ENCODE peak calls at places on chromosomes 7 and 10, in six cellular contexts. One of them, this sample, is unnamed.

GRCh38 chr7:102140952-102141370 is 145.7 kb upstream of the SH2B2 start:
- DNase-seq in lower leg skin: no peak
- DNase-seq in NCI-H774: no peak
- DNase-seq in neuronal stem cell: no peak
- DNase-seq in G401: no peak
- DNase-seq in NCI-H1105 treated with DMSO at 0.1 percent for 48 hours: no peak
- DNase-seq in this sample: no peak

GRCh38 chr10:60848126-60848525 is 69.8 kb downstream of the CDK1 start:
- DNase-seq in lower leg skin: no peak
- DNase-seq in NCI-H774: no peak
- DNase-seq in neuronal stem cell: no peak
- DNase-seq in G401: no peak
- DNase-seq in NCI-H1105 treated with DMSO at 0.1 percent for 48 hours: no peak
- DNase-seq in this sample: peak

GRCh38 chr7:47709451-47709850 is 127.5 kb upstream of the TNS3 start:
- DNase-seq in lower leg skin: no peak
- DNase-seq in NCI-H774: no peak
- DNase-seq in neuronal stem cell: no peak
- DNase-seq in G401: no peak
- DNase-seq in NCI-H1105 treated with DMSO at 0.1 percent for 48 hours: no peak
- DNase-seq in this sample: no peak

GRCh38 chr10:61124748-61125147 is 180.8 kb upstream of the RHOBTB1 start:
- DNase-seq in lower leg skin: no peak
- DNase-seq in NCI-H774: no peak
- DNase-seq in neuronal stem cell: no peak
- DNase-seq in G401: no peak
- DNase-seq in NCI-H1105 treated with DMSO at 0.1 percent for 48 hours: no peak
- DNase-seq in this sample: no peak

GRCh38 chr10:119871881-119872609 is 598 bp downstream of the MCMBP start:
- DNase-seq in lower leg skin: peak
- DNase-seq in NCI-H774: peak
- DNase-seq in neuronal stem cell: peak
- DNase-seq in G401: peak
- DNase-seq in NCI-H1105 treated with DMSO at 0.1 percent for 48 hours: peak
- DNase-seq in this sample: no peak

GRCh38 chr7:90225601-90226000 is 14.1 kb downstream of the STEAP2 start:
- DNase-seq in lower leg skin: no peak
- DNase-seq in NCI-H774: no peak
- DNase-seq in neuronal stem cell: no peak
- DNase-seq in G401: no peak
- DNase-seq in NCI-H1105 treated with DMSO at 0.1 percent for 48 hours: no peak
- DNase-seq in this sample: no peak

GRCh38 chr7:39948375-39948774 is 1.7 kb upstream of the CDK13 start:
- DNase-seq in lower leg skin: no peak
- DNase-seq in NCI-H774: no peak
- DNase-seq in neuronal stem cell: no peak
- DNase-seq in G401: no peak
- DNase-seq in NCI-H1105 treated with DMSO at 0.1 percent for 48 hours: no peak
- DNase-seq in this sample: no peak

GRCh38 chr7:4164556-4164955 is 517.5 kb upstream of the FOXK1 start:
- DNase-seq in lower leg skin: no peak
- DNase-seq in NCI-H774: no peak
- DNase-seq in neuronal stem cell: no peak
- DNase-seq in G401: no peak
- DNase-seq in NCI-H1105 treated with DMSO at 0.1 percent for 48 hours: no peak
- DNase-seq in this sample: no peak

GRCh38 chr7:23600251-23600650 is 3.1 kb downstream of the CCDC126 start:
- DNase-seq in lower leg skin: no peak
- DNase-seq in NCI-H774: no peak
- DNase-seq in neuronal stem cell: no peak
- DNase-seq in G401: no peak
- DNase-seq in NCI-H1105 treated with DMSO at 0.1 percent for 48 hours: no peak
- DNase-seq in this sample: peak

GRCh38 chr7:131774419-131775220 is 218.2 kb upstream of the PODXL start:
- DNase-seq in lower leg skin: no peak
- DNase-seq in NCI-H774: no peak
- DNase-seq in neuronal stem cell: no peak
- DNase-seq in G401: no peak
- DNase-seq in NCI-H1105 treated with DMSO at 0.1 percent for 48 hours: peak
- DNase-seq in this sample: no peak

GRCh38 chr10:59562126-59562525 is 147.5 kb downstream of the SLC16A9 start:
- DNase-seq in lower leg skin: no peak
- DNase-seq in NCI-H774: no peak
- DNase-seq in neuronal stem cell: no peak
- DNase-seq in G401: no peak
- DNase-seq in NCI-H1105 treated with DMSO at 0.1 percent for 48 hours: no peak
- DNase-seq in this sample: no peak

GRCh38 chr7:84799131-84799530 is 387.7 kb downstream of the SEMA3D start:
- DNase-seq in lower leg skin: no peak
- DNase-seq in NCI-H774: no peak
- DNase-seq in neuronal stem cell: no peak
- DNase-seq in G401: no peak
- DNase-seq in NCI-H1105 treated with DMSO at 0.1 percent for 48 hours: no peak
- DNase-seq in this sample: no peak

GRCh38 chr7:149801816-149802215 is 28.4 kb upstream of the ZNF467 start:
- DNase-seq in lower leg skin: no peak
- DNase-seq in NCI-H774: no peak
- DNase-seq in neuronal stem cell: no peak
- DNase-seq in G401: no peak
- DNase-seq in NCI-H1105 treated with DMSO at 0.1 percent for 48 hours: no peak
- DNase-seq in this sample: no peak

GRCh38 chr10:89887830-89888229 is 186.4 kb downstream of the KIF20B start:
- DNase-seq in lower leg skin: no peak
- DNase-seq in NCI-H774: no peak
- DNase-seq in neuronal stem cell: no peak
- DNase-seq in G401: no peak
- DNase-seq in NCI-H1105 treated with DMSO at 0.1 percent for 48 hours: no peak
- DNase-seq in this sample: peak

GRCh38 chr10:69392481-69393000 is 24.2 kb downstream of the TACR2 start:
- DNase-seq in lower leg skin: peak
- DNase-seq in NCI-H774: peak
- DNase-seq in neuronal stem cell: peak
- DNase-seq in G401: peak
- DNase-seq in NCI-H1105 treated with DMSO at 0.1 percent for 48 hours: peak
- DNase-seq in this sample: no peak

GRCh38 chr7:155862516-155863257 is 50.4 kb upstream of the SHH start:
- DNase-seq in lower leg skin: peak
- DNase-seq in NCI-H774: no peak
- DNase-seq in neuronal stem cell: no peak
- DNase-seq in G401: no peak
- DNase-seq in NCI-H1105 treated with DMSO at 0.1 percent for 48 hours: no peak
- DNase-seq in this sample: no peak

GRCh38 chr10:68826764-68827591 is at the start of gene STOX1:
- DNase-seq in lower leg skin: peak
- DNase-seq in NCI-H774: peak
- DNase-seq in neuronal stem cell: peak
- DNase-seq in G401: peak
- DNase-seq in NCI-H1105 treated with DMSO at 0.1 percent for 48 hours: peak
- DNase-seq in this sample: peak

GRCh38 chr7:111953611-111954010 is 252.6 kb downstream of the DOCK4 start:
- DNase-seq in lower leg skin: no peak
- DNase-seq in NCI-H774: no peak
- DNase-seq in neuronal stem cell: no peak
- DNase-seq in G401: peak
- DNase-seq in NCI-H1105 treated with DMSO at 0.1 percent for 48 hours: peak
- DNase-seq in this sample: no peak

GRCh38 chr7:144649120-144649519 is 186.7 kb downstream of the TPK1 start:
- DNase-seq in lower leg skin: no peak
- DNase-seq in NCI-H774: no peak
- DNase-seq in neuronal stem cell: no peak
- DNase-seq in G401: no peak
- DNase-seq in NCI-H1105 treated with DMSO at 0.1 percent for 48 hours: no peak
- DNase-seq in this sample: no peak

GRCh38 chr7:126682176-126682575 is 570.6 kb downstream of the GRM8 start:
- DNase-seq in lower leg skin: no peak
- DNase-seq in NCI-H774: no peak
- DNase-seq in neuronal stem cell: no peak
- DNase-seq in G401: no peak
- DNase-seq in NCI-H1105 treated with DMSO at 0.1 percent for 48 hours: no peak
- DNase-seq in this sample: no peak

GRCh38 chr10:113020838-113021237 is 70.8 kb downstream of the TCF7L2 start:
- DNase-seq in lower leg skin: no peak
- DNase-seq in NCI-H774: peak
- DNase-seq in neuronal stem cell: no peak
- DNase-seq in G401: no peak
- DNase-seq in NCI-H1105 treated with DMSO at 0.1 percent for 48 hours: peak
- DNase-seq in this sample: no peak

GRCh38 chr10:67088035-67088434 is 162.2 kb downstream of the LRRTM3 start:
- DNase-seq in lower leg skin: no peak
- DNase-seq in NCI-H774: no peak
- DNase-seq in neuronal stem cell: no peak
- DNase-seq in G401: peak
- DNase-seq in NCI-H1105 treated with DMSO at 0.1 percent for 48 hours: no peak
- DNase-seq in this sample: no peak

GRCh38 chr7:76191783-76192240 is 9.9 kb upstream of the SRRM3 start:
- DNase-seq in lower leg skin: no peak
- DNase-seq in NCI-H774: peak
- DNase-seq in neuronal stem cell: no peak
- DNase-seq in G401: peak
- DNase-seq in NCI-H1105 treated with DMSO at 0.1 percent for 48 hours: no peak
- DNase-seq in this sample: no peak

GRCh38 chr7:103009466-103010219 is 65.0 kb downstream of the FBXL13 start:
- DNase-seq in lower leg skin: peak
- DNase-seq in NCI-H774: no peak
- DNase-seq in neuronal stem cell: no peak
- DNase-seq in G401: no peak
- DNase-seq in NCI-H1105 treated with DMSO at 0.1 percent for 48 hours: no peak
- DNase-seq in this sample: no peak

GRCh38 chr10:12346707-12347106 is 2.6 kb upstream of the CAMK1D start:
- DNase-seq in lower leg skin: no peak
- DNase-seq in NCI-H774: no peak
- DNase-seq in neuronal stem cell: no peak
- DNase-seq in G401: no peak
- DNase-seq in NCI-H1105 treated with DMSO at 0.1 percent for 48 hours: no peak
- DNase-seq in this sample: no peak

GRCh38 chr7:122887198-122887597 is 938 bp upstream of the CADPS2 start:
- DNase-seq in lower leg skin: peak
- DNase-seq in NCI-H774: peak
- DNase-seq in neuronal stem cell: peak
- DNase-seq in G401: peak
- DNase-seq in NCI-H1105 treated with DMSO at 0.1 percent for 48 hours: no peak
- DNase-seq in this sample: no peak

GRCh38 chr10:86082556-86082955 is 284.0 kb downstream of the GRID1 start:
- DNase-seq in lower leg skin: no peak
- DNase-seq in NCI-H774: no peak
- DNase-seq in neuronal stem cell: no peak
- DNase-seq in G401: no peak
- DNase-seq in NCI-H1105 treated with DMSO at 0.1 percent for 48 hours: no peak
- DNase-seq in this sample: no peak

GRCh38 chr10:73644015-73644743 is 2.9 kb upstream of the MYOZ1 start:
- DNase-seq in lower leg skin: no peak
- DNase-seq in NCI-H774: peak
- DNase-seq in neuronal stem cell: peak
- DNase-seq in G401: peak
- DNase-seq in NCI-H1105 treated with DMSO at 0.1 percent for 48 hours: peak
- DNase-seq in this sample: peak

GRCh38 chr10:49562893-49563292 is 24.0 kb upstream of the ERCC6 start:
- DNase-seq in lower leg skin: no peak
- DNase-seq in NCI-H774: no peak
- DNase-seq in neuronal stem cell: no peak
- DNase-seq in G401: no peak
- DNase-seq in NCI-H1105 treated with DMSO at 0.1 percent for 48 hours: no peak
- DNase-seq in this sample: no peak

GRCh38 chr7:17680943-17681351 is 259.3 kb downstream of the SNX13 start:
- DNase-seq in lower leg skin: no peak
- DNase-seq in NCI-H774: no peak
- DNase-seq in neuronal stem cell: no peak
- DNase-seq in G401: peak
- DNase-seq in NCI-H1105 treated with DMSO at 0.1 percent for 48 hours: peak
- DNase-seq in this sample: no peak

GRCh38 chr7:77235280-77235679 is 35.7 kb upstream of the FGL2 start:
- DNase-seq in lower leg skin: no peak
- DNase-seq in NCI-H774: no peak
- DNase-seq in neuronal stem cell: no peak
- DNase-seq in G401: no peak
- DNase-seq in NCI-H1105 treated with DMSO at 0.1 percent for 48 hours: no peak
- DNase-seq in this sample: no peak

GRCh38 chr10:89165923-89166322 is 41.2 kb downstream of the CH25H start:
- DNase-seq in lower leg skin: no peak
- DNase-seq in NCI-H774: no peak
- DNase-seq in neuronal stem cell: no peak
- DNase-seq in G401: no peak
- DNase-seq in NCI-H1105 treated with DMSO at 0.1 percent for 48 hours: no peak
- DNase-seq in this sample: no peak

This sample was measured in BJ.